ENCODE peak calls at places on chromosomes 4 and X, in four cellular contexts. One of them, this sample, is unnamed.

GRCh38 chr4:75470738-75471137 is 43.5 kb downstream of the RCHY1 start:
- DNase-seq in GM23338: no peak
- DNase-seq in OCI-LY7: no peak
- DNase-seq in PC-3: no peak
- DNase-seq in this sample: no peak

GRCh38 chr4:2353222-2354107 is 65.0 kb downstream of the ZFYVE28 start:
- DNase-seq in GM23338: no peak
- DNase-seq in OCI-LY7: no peak
- DNase-seq in PC-3: no peak
- DNase-seq in this sample: no peak

GRCh38 chr4:166546009-166546408 is 673.0 kb downstream of the TLL1 start:
- DNase-seq in GM23338: no peak
- DNase-seq in OCI-LY7: no peak
- DNase-seq in PC-3: no peak
- DNase-seq in this sample: no peak

GRCh38 chrX:46626566-46626965 is 53.0 kb downstream of the CHST7 start:
- DNase-seq in GM23338: no peak
- DNase-seq in OCI-LY7: peak; percentile 58
- DNase-seq in PC-3: no peak
- DNase-seq in this sample: no peak

GRCh38 chrX:118025193-118025592 is 91.4 kb downstream of the KLHL13 start:
- DNase-seq in GM23338: no peak
- DNase-seq in OCI-LY7: no peak
- DNase-seq in PC-3: peak; percentile 33
- DNase-seq in this sample: no peak

GRCh38 chrX:38156838-38157237 is 63.8 kb downstream of the SRPX start:
- DNase-seq in GM23338: no peak
- DNase-seq in OCI-LY7: no peak
- DNase-seq in PC-3: no peak
- DNase-seq in this sample: no peak

GRCh38 chr4:2798399-2799301 is 5.8 kb downstream of the SH3BP2 start:
- DNase-seq in GM23338: no peak
- DNase-seq in OCI-LY7: peak; percentile 47
- DNase-seq in PC-3: no peak
- DNase-seq in this sample: no peak

GRCh38 chr4:91936301-91936700 is 367.5 kb upstream of the GRID2 start:
- DNase-seq in GM23338: no peak
- DNase-seq in OCI-LY7: no peak
- DNase-seq in PC-3: no peak
- DNase-seq in this sample: peak; percentile 49

GRCh38 chr4:147578057-147578476 is 39.1 kb upstream of the TMEM184C start:
- DNase-seq in GM23338: no peak
- DNase-seq in OCI-LY7: no peak
- DNase-seq in PC-3: peak; percentile 96
- DNase-seq in this sample: no peak

GRCh38 chr4:106996490-106996889 is 39.6 kb downstream of the DKK2 start:
- DNase-seq in GM23338: no peak
- DNase-seq in OCI-LY7: no peak
- DNase-seq in PC-3: no peak
- DNase-seq in this sample: no peak

GRCh38 chr4:88794952-88795351 is 97.3 kb upstream of the NAP1L5 start:
- DNase-seq in GM23338: no peak
- DNase-seq in OCI-LY7: no peak
- DNase-seq in PC-3: no peak
- DNase-seq in this sample: no peak

GRCh38 chr4:169485084-169485483 is 127.3 kb downstream of the NEK1 start:
- DNase-seq in GM23338: no peak
- DNase-seq in OCI-LY7: no peak
- DNase-seq in PC-3: peak; percentile 23
- DNase-seq in this sample: no peak

GRCh38 chr4:114941522-114941921 is 171.9 kb downstream of the NDST4 start:
- DNase-seq in GM23338: peak; percentile 5
- DNase-seq in OCI-LY7: no peak
- DNase-seq in PC-3: no peak
- DNase-seq in this sample: no peak

GRCh38 chr4:140875751-140876389 is 119.7 kb upstream of the TBC1D9 start:
- DNase-seq in GM23338: no peak
- DNase-seq in OCI-LY7: no peak
- DNase-seq in PC-3: no peak
- DNase-seq in this sample: no peak

GRCh38 chr4:186587416-186588018 is 32.1 kb upstream of the MTNR1A start:
- DNase-seq in GM23338: peak; percentile 75
- DNase-seq in OCI-LY7: peak; percentile 46
- DNase-seq in PC-3: peak; percentile 54
- DNase-seq in this sample: peak; percentile 81

GRCh38 chrX:24245201-24245600 is 68.7 kb downstream of the SUPT20HL2 start:
- DNase-seq in GM23338: no peak
- DNase-seq in OCI-LY7: no peak
- DNase-seq in PC-3: peak; percentile 36
- DNase-seq in this sample: peak; percentile 61

GRCh38 chr4:83386931-83387897 is 52.6 kb upstream of the HPSE start:
- DNase-seq in GM23338: peak; percentile 47
- DNase-seq in OCI-LY7: no peak
- DNase-seq in PC-3: peak; percentile 68
- DNase-seq in this sample: no peak

GRCh38 chr4:62871057-62871456 is 1538.2 kb downstream of the TECRL start:
- DNase-seq in GM23338: no peak
- DNase-seq in OCI-LY7: no peak
- DNase-seq in PC-3: peak; percentile 67
- DNase-seq in this sample: no peak

GRCh38 chr4:15238720-15239119 is 189.1 kb upstream of the C1QTNF7 start:
- DNase-seq in GM23338: peak; percentile 74
- DNase-seq in OCI-LY7: peak; percentile 30
- DNase-seq in PC-3: peak; percentile 56
- DNase-seq in this sample: peak; percentile 68

GRCh38 chrX:154030266-154030665 is 10.6 kb upstream of the IRAK1 start:
- DNase-seq in GM23338: no peak
- DNase-seq in OCI-LY7: no peak
- DNase-seq in PC-3: no peak
- DNase-seq in this sample: no peak

GRCh38 chrX:37679230-37679629 is 6.4 kb upstream of the XK start:
- DNase-seq in GM23338: no peak
- DNase-seq in OCI-LY7: no peak
- DNase-seq in PC-3: peak; percentile 20
- DNase-seq in this sample: no peak

GRCh38 chr4:71648448-71648847 is 135.4 kb downstream of the GC start:
- DNase-seq in GM23338: no peak
- DNase-seq in OCI-LY7: no peak
- DNase-seq in PC-3: peak; percentile 97
- DNase-seq in this sample: no peak

GRCh38 chr4:165207016-165207430 is 338 bp upstream of the KLHL2 start:
- DNase-seq in GM23338: no peak
- DNase-seq in OCI-LY7: peak; percentile 41
- DNase-seq in PC-3: peak; percentile 16
- DNase-seq in this sample: peak; percentile 38

GRCh38 chrX:49754238-49754857 is 58.6 kb upstream of the PAGE1 start:
- DNase-seq in GM23338: peak; percentile 60
- DNase-seq in OCI-LY7: peak; percentile 16
- DNase-seq in PC-3: peak; percentile 58
- DNase-seq in this sample: peak; percentile 71

GRCh38 chr4:101419324-101420135 is 72.2 kb upstream of the PPP3CA start:
- DNase-seq in GM23338: peak; percentile 9
- DNase-seq in OCI-LY7: no peak
- DNase-seq in PC-3: peak; percentile 89
- DNase-seq in this sample: peak; percentile 18

GRCh38 chr4:21625447-21625846 is 323.1 kb downstream of the KCNIP4 start:
- DNase-seq in GM23338: no peak
- DNase-seq in OCI-LY7: no peak
- DNase-seq in PC-3: no peak
- DNase-seq in this sample: no peak

GRCh38 chr4:70993181-70994068 is at the start of gene DCK:
- DNase-seq in GM23338: peak; percentile 93
- DNase-seq in OCI-LY7: peak; percentile 95
- DNase-seq in PC-3: peak; percentile 95
- DNase-seq in this sample: peak; percentile 95

GRCh38 chr4:81650871-81651270 is 179.2 kb upstream of the RASGEF1B start:
- DNase-seq in GM23338: peak; percentile 36
- DNase-seq in OCI-LY7: no peak
- DNase-seq in PC-3: no peak
- DNase-seq in this sample: peak; percentile 71

GRCh38 chrX:133813991-133814390 is 171.4 kb downstream of the GPC3 start:
- DNase-seq in GM23338: no peak
- DNase-seq in OCI-LY7: no peak
- DNase-seq in PC-3: no peak
- DNase-seq in this sample: no peak

GRCh38 chr4:41719417-41719816 is 29.1 kb downstream of the PHOX2B start:
- DNase-seq in GM23338: no peak
- DNase-seq in OCI-LY7: no peak
- DNase-seq in PC-3: peak; percentile 36
- DNase-seq in this sample: no peak

GRCh38 chr4:122921971-122922876 is at the start of gene NUDT6:
- DNase-seq in GM23338: peak; percentile 86
- DNase-seq in OCI-LY7: peak; percentile 79
- DNase-seq in PC-3: peak; percentile 56
- DNase-seq in this sample: peak; percentile 63

GRCh38 chr4:125313497-125313896 is 1.3 kb upstream of the FAT4 start:
- DNase-seq in GM23338: peak; percentile 94
- DNase-seq in OCI-LY7: peak; percentile 57
- DNase-seq in PC-3: peak; percentile 88
- DNase-seq in this sample: peak; percentile 92

GRCh38 chr4:119087121-119087520 is 48.5 kb upstream of the MYOZ2 start:
- DNase-seq in GM23338: no peak
- DNase-seq in OCI-LY7: no peak
- DNase-seq in PC-3: peak; percentile 2
- DNase-seq in this sample: no peak

GRCh38 chrX:39301041-39301440 is 499.8 kb downstream of the MID1IP1 start:
- DNase-seq in GM23338: no peak
- DNase-seq in OCI-LY7: no peak
- DNase-seq in PC-3: no peak
- DNase-seq in this sample: no peak

GRCh38 chr4:10442976-10443375 is 14.2 kb downstream of the ZNF518B start:
- DNase-seq in GM23338: no peak
- DNase-seq in OCI-LY7: no peak
- DNase-seq in PC-3: peak; percentile 8
- DNase-seq in this sample: no peak

GRCh38 chr4:57575465-57575864 is 465.3 kb upstream of the IGFBP7 start:
- DNase-seq in GM23338: no peak
- DNase-seq in OCI-LY7: no peak
- DNase-seq in PC-3: no peak
- DNase-seq in this sample: no peak

GRCh38 chr4:84894621-84895020 is 71.9 kb downstream of the WDFY3 start:
- DNase-seq in GM23338: no peak
- DNase-seq in OCI-LY7: no peak
- DNase-seq in PC-3: no peak
- DNase-seq in this sample: no peak

GRCh38 chr4:108979754-108980153 is 216.9 kb upstream of the ETNPPL start:
- DNase-seq in GM23338: no peak
- DNase-seq in OCI-LY7: no peak
- DNase-seq in PC-3: no peak
- DNase-seq in this sample: no peak

GRCh38 chr4:40462326-40462725 is 127.2 kb downstream of the CHRNA9 start:
- DNase-seq in GM23338: peak; percentile 46
- DNase-seq in OCI-LY7: peak; percentile 53
- DNase-seq in PC-3: no peak
- DNase-seq in this sample: no peak

GRCh38 chrX:77595848-77596247 is 148.7 kb downstream of the FGF16 start:
- DNase-seq in GM23338: no peak
- DNase-seq in OCI-LY7: no peak
- DNase-seq in PC-3: no peak
- DNase-seq in this sample: no peak

GRCh38 chrX:77597511-77597910 is 150.3 kb downstream of the FGF16 start:
- DNase-seq in GM23338: no peak
- DNase-seq in OCI-LY7: no peak
- DNase-seq in PC-3: no peak
- DNase-seq in this sample: no peak

DNA sequence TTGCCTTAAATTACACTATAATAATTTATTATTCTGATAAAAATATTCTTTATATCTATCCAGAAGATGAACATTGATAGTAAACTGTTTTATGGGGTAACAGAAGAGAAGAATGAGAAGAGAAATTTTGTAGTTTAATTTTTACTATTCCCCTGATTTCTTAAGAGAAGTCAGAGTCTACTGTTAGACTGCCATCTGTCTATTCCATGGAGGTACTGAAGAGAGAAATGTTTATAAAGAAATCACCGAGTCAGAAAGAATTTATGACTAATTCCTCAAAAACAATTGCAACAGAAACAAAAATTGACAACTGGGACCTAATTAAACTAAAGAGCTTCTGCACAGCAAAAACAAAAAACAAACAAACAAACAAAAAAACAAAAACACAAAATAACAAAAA is 149.9 kb downstream of the FGF16 start:
- DNase-seq in GM23338: peak; percentile 2
- DNase-seq in OCI-LY7: no peak
- DNase-seq in PC-3: peak; percentile 43
- DNase-seq in this sample: no peak
- H3K36me3 ChIP-seq in GM23338: no peaks in the 10 kb centered on the region
- H3K36me3 ChIP-seq in OCI-LY7: no peaks in the 10 kb centered on the region
- H3K36me3 ChIP-seq in PC-3: no peaks in the 10 kb centered on the region
- H3K36me3 ChIP-seq in this sample: no peaks in the 10 kb centered on the region

GRCh38 chr4:68180858-68181531 is 51.3 kb upstream of the TMPRSS11F start:
- DNase-seq in GM23338: no peak
- DNase-seq in OCI-LY7: no peak
- DNase-seq in PC-3: peak; percentile 79
- DNase-seq in this sample: no peak
- TF ChIP-seq EZH2phosphoT487 in GM23338: no peak
- TF ChIP-seq EZH2phosphoT487 in OCI-LY7: no peak
- TF ChIP-seq EZH2phosphoT487 in PC-3: no peak
- TF ChIP-seq EZH2phosphoT487 in this sample: no peak

DNA sequence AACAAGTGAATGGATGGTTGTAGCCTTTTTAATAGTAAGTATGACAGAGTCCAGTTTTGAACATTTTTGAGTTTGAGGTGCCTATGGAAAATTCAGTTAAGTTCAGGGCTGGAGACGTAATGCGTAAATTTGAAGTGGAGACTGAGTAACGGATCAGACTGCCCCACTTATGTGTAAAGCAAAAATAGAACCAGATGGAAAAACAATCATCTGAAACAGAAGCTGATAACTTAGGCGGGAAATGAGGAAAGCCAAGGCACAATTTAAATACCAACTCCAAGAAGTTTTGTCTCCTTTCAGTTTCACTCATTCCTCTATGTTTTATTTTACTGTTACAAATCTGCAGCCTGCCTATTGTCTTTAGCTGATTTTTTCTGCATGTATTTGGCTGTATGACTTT is 1.2 kb downstream of the SGCB start:
- DNase-seq in GM23338: no peak
- DNase-seq in OCI-LY7: no peak
- DNase-seq in PC-3: no peak
- DNase-seq in this sample: no peak
- H3K4me3 ChIP-seq in GM23338: peak overlapping the region; percentile 66
- H3K4me3 ChIP-seq in OCI-LY7: peak overlapping the region; percentile 96
- H3K4me3 ChIP-seq in PC-3: peak overlapping the region; percentile 86
- H3K4me3 ChIP-seq in this sample: peak overlapping the region; percentile 96

GRCh38 chr4:151129801-151130200 is 30.4 kb downstream of the RPS3A start:
- DNase-seq in GM23338: no peak
- DNase-seq in OCI-LY7: no peak
- DNase-seq in PC-3: no peak
- DNase-seq in this sample: no peak
- H3K36me3 ChIP-seq in GM23338: peaks cover 6% of the 10 kb centered on the region
- H3K36me3 ChIP-seq in OCI-LY7: no peaks in the 10 kb centered on the region
- H3K36me3 ChIP-seq in PC-3: peaks cover 5% of the 10 kb centered on the region
- H3K36me3 ChIP-seq in this sample: no peaks in the 10 kb centered on the region

GRCh38 chr4:184688447-184688846 is 38.9 kb downstream of the PRIMPOL start:
- DNase-seq in GM23338: peak; percentile 53
- DNase-seq in OCI-LY7: no peak
- DNase-seq in PC-3: peak; percentile 90
- DNase-seq in this sample: peak; percentile 13
- TF ChIP-seq EZH2phosphoT487 in GM23338: no peak
- TF ChIP-seq EZH2phosphoT487 in OCI-LY7: no peak
- TF ChIP-seq EZH2phosphoT487 in PC-3: no peak
- TF ChIP-seq EZH2phosphoT487 in this sample: no peak